ENCODE peak calls at places on chromosomes 6 and 20, in four cellular contexts. F, O, T and R are unnamed samples.

GRCh38 chr6:103783344-103783743 is 1076.4 kb downstream of the HACE1 start:
- DNase-seq in F (no peak), O (no peak), T (peak), R (peak)

GRCh38 chr20:3172933-3173581 is at the start of gene LZTS3:
- DNase-seq in F (peak), O (peak), T (peak), R (peak)

GRCh38 chr6:102381203-102381602 is 987.7 kb downstream of the GRIK2 start:
- DNase-seq in F (no peak), O (no peak), T (no peak), R (no peak)

GRCh38 chr6:26223677-26224546 is 136.7 kb downstream of the HFE start:
- DNase-seq in F (peak), O (peak), T (peak), R (peak)

GRCh38 chr6:128713461-128713860 is 169.5 kb upstream of the LAMA2 start:
- DNase-seq in F (no peak), O (peak), T (no peak), R (no peak)

GRCh38 chr20:18738055-18738454 is 75.5 kb upstream of the SCP2D1 start:
- DNase-seq in F (no peak), O (peak), T (no peak), R (no peak)

GRCh38 chr6:100099189-100100074 is 105.4 kb upstream of the MCHR2 start:
- DNase-seq in F (no peak), O (no peak), T (no peak), R (no peak)

GRCh38 chr20:11499235-11499634 is 418.5 kb upstream of the BTBD3 start:
- DNase-seq in F (no peak), O (no peak), T (no peak), R (no peak)

GRCh38 chr6:49764571-49765236 is 20.5 kb upstream of the CRISP3 start:
- DNase-seq in F (no peak), O (no peak), T (no peak), R (no peak)

GRCh38 chr6:47665112-47665511 is 33.3 kb upstream of the ADGRF4 start:
- DNase-seq in F (no peak), O (no peak), T (no peak), R (no peak)

DNA sequence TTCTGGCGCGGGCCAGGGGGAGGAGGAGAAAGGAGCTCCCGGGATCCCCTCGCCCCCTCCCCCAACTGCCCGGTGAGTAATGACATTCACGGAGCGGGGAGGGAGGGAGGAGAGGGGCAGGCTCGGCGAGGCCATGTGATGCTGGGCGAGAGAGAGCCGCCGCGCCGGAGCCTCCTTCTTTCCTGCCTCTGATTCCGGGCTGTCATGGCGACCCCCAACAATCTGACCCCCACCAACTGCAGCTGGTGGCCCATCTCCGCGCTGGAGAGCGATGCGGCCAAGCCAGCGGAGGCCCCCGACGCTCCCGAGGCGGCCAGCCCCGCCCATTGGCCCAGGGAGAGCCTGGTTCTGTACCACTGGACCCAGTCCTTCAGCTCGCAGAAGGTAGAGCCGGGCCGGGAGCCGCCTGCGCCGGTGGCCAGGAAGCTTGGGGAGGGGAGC is at the start of gene GDAP1L1:
- DNase-seq in F (no peak), O (no peak), T (no peak), R (peak)
- H3K4me3 ChIP-seq in F (peak), O (no peak), T (no peak), R (peak)

GRCh38 chr6:7086488-7086887 is 21.3 kb upstream of the RREB1 start:
- DNase-seq in F (peak), O (peak), T (no peak), R (no peak)
- TF ChIP-seq CTCF in F (no peak), O (peak), T (no peak), R (no peak)

GRCh38 chr6:34556031-34556471 is at the start of gene SPDEF:
- DNase-seq in F (no peak), O (no peak), T (no peak), R (no peak)
- H3K4me3 ChIP-seq in F (no peak), O (no peak), T (no peak), R (no peak)

DNA sequence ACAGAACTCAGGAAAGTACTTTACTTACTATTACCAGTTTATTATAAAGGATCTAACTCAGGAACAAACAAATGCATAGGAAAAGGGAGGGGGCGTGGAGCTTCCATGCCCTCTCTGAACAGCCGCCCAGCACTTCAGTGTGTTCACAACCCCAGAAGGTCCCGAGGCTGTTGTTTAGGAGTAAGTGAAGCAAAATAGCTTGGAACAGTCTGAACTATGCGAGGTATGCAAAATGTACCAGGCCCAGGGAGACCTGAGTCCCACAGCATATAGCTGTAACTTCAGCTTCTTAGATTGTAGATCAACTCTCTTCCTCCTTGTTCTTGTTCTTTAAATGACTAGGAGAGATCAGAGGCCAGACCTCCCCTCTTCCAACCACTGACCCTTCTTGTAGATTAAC is 98.9 kb upstream of the SNX9 start:
- DNase-seq in F (no peak), O (peak), T (no peak), R (no peak)
- TF ChIP-seq CTCF in F (no peak), O (no peak), T (no peak), R (no peak)

GRCh38 chr20:62356948-62357667 is 10.0 kb downstream of the LAMA5 start:
- DNase-seq in F (peak), O (no peak), T (peak), R (peak)

GRCh38 chr20:62354811-62355341 is 12.2 kb downstream of the LAMA5 start:
- DNase-seq in F (peak), O (no peak), T (no peak), R (no peak)

GRCh38 chr20:62354031-62354808 is 12.9 kb downstream of the LAMA5 start:
- DNase-seq in F (peak), O (no peak), T (no peak), R (no peak)

GRCh38 chr20:62356143-62356947 is 10.8 kb downstream of the LAMA5 start:
- DNase-seq in F (peak), O (no peak), T (no peak), R (peak)

GRCh38 chr20:62355527-62356142 is 11.5 kb downstream of the LAMA5 start:
- DNase-seq in F (peak), O (no peak), T (peak), R (peak)
- H3K4me3 ChIP-seq in F (peak), O (no peak), T (no peak), R (no peak)

GRCh38 chr6:5175635-5176034 is 85.1 kb downstream of the LYRM4 start:
- DNase-seq in F (no peak), O (no peak), T (no peak), R (no peak)

GRCh38 chr6:5173862-5174643 is 86.7 kb downstream of the LYRM4 start:
- DNase-seq in F (no peak), O (no peak), T (no peak), R (no peak)

GRCh38 chr6:5172057-5172683 is 87.0 kb downstream of the PPP1R3G start:
- DNase-seq in F (no peak), O (no peak), T (no peak), R (no peak)

GRCh38 chr6:5174756-5175155 is 86.0 kb downstream of the LYRM4 start:
- DNase-seq in F (no peak), O (no peak), T (no peak), R (no peak)

DNA sequence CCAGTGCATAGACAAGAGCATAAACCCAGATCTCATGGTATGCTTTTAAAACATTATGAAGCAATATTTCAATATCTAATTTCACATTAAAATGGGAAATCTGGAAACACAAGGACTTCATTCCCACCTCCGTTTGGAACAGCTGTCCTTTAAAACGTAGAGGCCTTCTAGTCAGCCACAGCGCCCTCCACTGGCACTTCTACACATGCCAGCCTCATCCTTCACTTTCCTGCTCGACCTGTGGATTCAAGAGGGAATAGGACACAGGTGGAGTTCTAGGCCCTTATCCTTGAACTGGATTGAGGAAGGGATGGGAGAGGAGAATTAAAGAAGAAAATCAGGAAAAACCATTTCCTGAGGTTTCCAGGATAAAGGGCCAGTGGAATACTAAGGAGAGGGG is 85.6 kb downstream of the LYRM4 start:
- DNase-seq in F (no peak), O (no peak), T (no peak), R (no peak)
- TF ChIP-seq CTCF in F (no peak), O (peak), T (peak), R (peak)

GRCh38 chr6:81238390-81238789 is 514.1 kb downstream of the TENT5A start:
- DNase-seq in F (no peak), O (peak), T (no peak), R (no peak)

GRCh38 chr6:81237226-81237625 is 515.3 kb downstream of the TENT5A start:
- DNase-seq in F (no peak), O (no peak), T (no peak), R (no peak)

GRCh38 chr6:81233990-81234389 is 518.5 kb downstream of the TENT5A start:
- DNase-seq in F (no peak), O (no peak), T (no peak), R (peak)

GRCh38 chr6:81241126-81241525 is 511.4 kb downstream of the TENT5A start:
- DNase-seq in F (no peak), O (peak), T (no peak), R (no peak)

GRCh38 chr6:81235512-81235911 is 517.0 kb downstream of the TENT5A start:
- DNase-seq in F (no peak), O (no peak), T (no peak), R (no peak)
- H3K4me3 ChIP-seq in F (no peak), O (no peak), T (no peak), R (no peak)

GRCh38 chr6:35165630-35166071 is 24.5 kb upstream of the TCP11 start:
- DNase-seq in F (no peak), O (no peak), T (no peak), R (no peak)

GRCh38 chr6:35167505-35167904 is 26.4 kb upstream of the TCP11 start:
- DNase-seq in F (no peak), O (no peak), T (no peak), R (no peak)

GRCh38 chr6:35164277-35164676 is 23.1 kb upstream of the TCP11 start:
- DNase-seq in F (no peak), O (no peak), T (no peak), R (no peak)

GRCh38 chr6:35164868-35165267 is 23.7 kb upstream of the TCP11 start:
- DNase-seq in F (no peak), O (no peak), T (no peak), R (no peak)

DNA sequence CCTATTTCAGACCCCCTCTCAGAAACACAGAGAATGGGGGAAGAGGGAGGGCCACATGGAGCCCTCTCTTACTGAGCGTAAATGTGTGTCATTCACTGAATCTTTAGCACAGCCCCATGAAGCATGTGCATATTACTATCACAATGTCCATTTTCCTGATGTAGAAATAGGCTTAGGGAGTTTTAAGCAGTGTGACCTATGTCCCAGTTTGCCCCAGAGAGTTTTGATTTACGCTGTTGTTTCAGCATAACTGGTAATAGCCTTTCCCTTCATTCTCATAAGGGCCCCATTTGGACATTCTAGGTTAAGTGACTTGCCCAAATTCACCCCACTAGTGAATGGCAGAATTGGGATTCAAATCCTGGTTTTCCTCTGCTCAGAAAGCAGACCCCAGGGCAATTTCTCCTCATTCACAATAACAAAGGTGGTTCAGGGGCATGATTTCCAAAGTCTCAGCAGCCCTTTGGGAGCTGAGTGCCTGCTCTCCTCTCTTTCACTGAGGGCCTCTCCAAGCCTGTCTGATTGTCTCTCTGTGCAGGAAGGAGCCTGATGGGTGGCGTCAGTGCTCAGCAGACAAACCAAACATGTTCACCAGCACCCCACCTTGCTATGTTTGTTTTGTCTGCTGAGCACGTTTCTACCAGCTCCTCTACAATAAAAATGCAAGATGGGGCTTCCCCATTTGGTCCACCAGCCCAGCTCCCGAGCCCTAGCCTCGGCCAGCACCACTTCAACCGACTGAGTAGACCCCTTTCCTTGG is 25.2 kb upstream of the TCP11 start:
- DNase-seq in F (no peak), O (no peak), T (no peak), R (no peak)
- TF ChIP-seq CTCF in F (no peak), O (no peak), T (no peak), R (no peak)

DNA sequence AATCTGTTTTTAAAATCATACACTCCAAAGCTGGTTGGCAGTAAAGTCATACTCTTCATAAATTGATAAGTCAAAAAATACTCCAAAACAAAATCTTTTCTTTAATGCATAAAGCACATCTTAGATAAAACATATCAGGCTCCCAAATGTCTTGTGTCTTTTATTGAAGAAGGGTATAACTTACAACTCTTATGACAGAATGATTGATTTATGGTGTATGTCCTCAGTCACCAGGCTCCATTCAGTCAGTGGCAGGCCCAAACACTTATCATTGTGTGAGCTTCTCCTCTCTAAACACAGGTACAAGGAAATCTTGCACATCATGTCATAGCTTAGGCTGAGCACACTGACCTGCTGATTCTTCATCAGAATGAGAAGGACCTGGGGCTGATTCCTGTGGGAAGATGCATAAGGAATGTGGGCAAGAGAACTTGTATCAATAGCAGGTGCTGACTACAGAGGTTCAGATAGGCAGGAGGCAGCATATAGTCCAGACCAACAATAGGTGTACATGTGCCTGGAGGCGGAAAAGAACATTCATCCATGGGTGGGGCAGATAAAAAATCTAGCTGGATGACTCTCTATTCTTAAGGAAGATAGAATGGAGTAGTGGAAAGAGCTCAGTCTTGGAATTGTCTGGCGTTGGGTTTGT is 1.9 kb downstream of the CALHM5 start:
- DNase-seq in F (no peak), O (no peak), T (no peak), R (no peak)
- H3K4me3 ChIP-seq in F (peak), O (peak), T (peak), R (no peak)